ENCODE peak calls at places on chromosomes 2 and 18, in five cellular contexts. P is CD8-positive, alpha-beta T cell; C is spleen; V is endothelial cell of umbilical vein; X is fibroblast of lung. B is an unnamed sample.

GRCh38 chr18:59631583-59632181 is 65.5 kb downstream of the CCBE1 start:
- DNase-seq in X (peak), V (peak), C (no peak), P (no peak), B (peak)

GRCh38 chr2:26692814-26693286 is 328 bp downstream of the KCNK3 start:
- DNase-seq in V (peak), P (no peak), X (peak), C (no peak), B (peak)

GRCh38 chr18:76957384-76958355 is 135.3 kb downstream of the ZNF236 start:
- DNase-seq in P (no peak), V (no peak), C (no peak), X (peak), B (no peak)

GRCh38 chr2:208072250-208072892 is 47.0 kb upstream of the PLEKHM3 start:
- DNase-seq in V (peak), X (peak), C (peak), P (peak), B (peak)

GRCh38 chr2:8482432-8482831 is 199.4 kb upstream of the ID2 start:
- DNase-seq in V (no peak), P (no peak), C (no peak), X (no peak), B (no peak)

GRCh38 chr18:22279741-22280452 is 110.5 kb downstream of the GATA6 start:
- DNase-seq in V (no peak), X (no peak), C (no peak), P (no peak), B (peak)

GRCh38 chr2:75609937-75610508 is 36.6 kb upstream of the MRPL19 start:
- DNase-seq in X (no peak), P (no peak), V (no peak), C (no peak), B (peak)

GRCh38 chr2:232103140-232103737 is 141.7 kb downstream of the DIS3L2 start:
- DNase-seq in X (peak), V (peak), P (no peak), C (no peak), B (peak)

GRCh38 chr2:238742066-238742465 is 105.8 kb upstream of the TWIST2 start:
- DNase-seq in X (no peak), V (no peak), C (no peak), P (no peak), B (peak)

GRCh38 chr2:171798156-171798815 is 95.8 kb downstream of the SLC25A12 start:
- DNase-seq in V (peak), P (no peak), C (no peak), X (peak), B (peak)

GRCh38 chr2:96267159-96267971 is 1.3 kb downstream of the CIAO1 start:
- DNase-seq in V (peak), X (peak), P (peak), C (peak), B (peak)

DNA sequence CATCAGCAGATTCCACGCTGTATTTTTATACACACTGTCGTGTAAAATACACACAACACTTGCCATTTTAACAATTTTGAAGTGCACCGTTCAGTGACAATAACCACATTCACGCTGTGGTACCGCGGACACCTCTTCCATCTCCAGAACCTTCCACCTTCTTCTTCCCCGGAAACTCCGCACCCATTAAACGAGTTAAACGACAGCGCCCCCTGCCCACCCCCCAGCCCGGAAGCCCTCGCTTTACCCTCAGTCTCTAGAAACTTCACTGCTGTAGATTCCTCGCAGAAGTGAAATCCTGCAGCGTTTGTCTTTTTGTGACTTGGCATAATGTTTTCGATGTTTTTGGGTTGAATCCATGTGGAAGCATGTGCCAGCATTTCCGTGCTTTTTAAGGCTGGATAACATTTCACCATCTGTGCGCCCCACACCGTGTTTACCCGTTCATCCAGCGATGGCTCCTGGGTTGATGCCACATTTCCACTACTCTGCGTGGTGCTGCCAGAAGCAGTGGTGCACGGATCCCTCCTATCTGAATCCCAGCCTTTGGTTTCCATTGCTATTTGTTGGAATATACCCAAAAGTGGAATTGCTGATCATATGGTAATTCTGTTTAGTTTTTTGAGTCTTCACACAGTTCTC is 32.1 kb upstream of the TMEM18 start:
- DNase-seq in X (peak), V (no peak), P (no peak), C (no peak), B (no peak)
- TF ChIP-seq CTCF in X (no peak), V (no peak), P (no peak), C (no peak), B (no peak)

GRCh38 chr18:23585007-23585871 is 1.1 kb downstream of the NPC1 start:
- DNase-seq in V (peak), C (no peak), P (no peak), X (no peak), B (peak)

GRCh38 chr18:23583071-23583865 is 3.0 kb downstream of the NPC1 start:
- DNase-seq in X (no peak), P (no peak), V (no peak), C (no peak), B (no peak)

GRCh38 chr18:23586249-23587196 is at the start of gene NPC1:
- DNase-seq in V (peak), P (peak), C (peak), X (peak), B (peak)

GRCh38 chr18:23585897-23586248 is 433 bp downstream of the NPC1 start:
- DNase-seq in V (no peak), X (no peak), C (no peak), P (no peak), B (no peak)

DNA sequence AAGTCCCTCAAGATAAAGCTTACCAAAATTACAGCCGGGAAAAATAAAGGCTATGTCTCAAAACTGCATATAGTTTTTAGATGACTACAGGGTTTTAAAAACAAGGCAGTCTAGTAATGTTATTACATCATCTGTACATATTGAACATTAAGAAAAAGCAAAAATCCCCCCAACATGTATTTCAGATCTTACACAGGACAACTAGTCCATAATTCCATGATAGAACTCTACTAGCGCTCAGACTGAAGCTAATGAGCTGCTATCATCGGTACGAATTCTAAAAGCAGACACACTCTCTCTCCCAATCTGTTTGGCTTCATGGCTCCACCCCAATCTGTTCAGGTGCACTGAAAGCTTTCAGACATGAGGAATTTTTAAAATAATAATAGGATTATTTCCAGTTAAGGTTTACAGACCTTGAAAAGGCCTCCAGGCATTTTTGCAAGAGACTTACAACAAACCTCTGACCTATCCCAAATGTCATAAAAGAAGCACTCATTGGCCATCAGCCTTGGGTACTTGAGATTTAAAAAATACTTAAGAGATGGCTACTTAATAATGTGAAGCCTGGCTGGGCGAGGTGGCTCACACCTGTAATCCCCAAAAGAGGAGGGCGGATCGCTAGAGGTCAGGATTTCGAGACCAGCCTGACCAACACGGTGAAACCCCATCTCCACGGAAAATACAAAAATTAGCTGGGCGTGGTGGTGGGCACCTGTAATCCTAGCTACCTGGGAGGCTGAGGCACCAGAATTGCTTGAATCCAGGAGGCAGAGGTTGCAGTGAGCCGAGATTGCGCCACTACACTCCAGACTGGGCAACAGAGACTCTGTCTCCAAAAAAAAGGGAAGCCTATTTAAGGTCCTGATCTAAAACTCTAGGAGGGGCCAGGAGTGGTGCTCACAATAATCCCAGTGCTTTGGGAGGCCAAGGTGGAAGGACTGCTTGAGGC is 2.0 kb downstream of the NPC1 start:
- DNase-seq in P (no peak), X (no peak), V (no peak), C (no peak), B (no peak)
- H3K4me3 ChIP-seq in P (no peak), X (no peak), V (no peak), C (peak), B (no peak)

GRCh38 chr2:134558208-134558890 is 160.5 kb downstream of the TMEM163 start:
- DNase-seq in C (no peak), P (no peak), X (no peak), V (no peak), B (no peak)
- TF ChIP-seq CTCF in C (no peak), P (no peak), X (no peak), V (no peak), B (no peak)

GRCh38 chr2:1740714-1741584 is 3.4 kb downstream of the PXDN start:
- DNase-seq in P (no peak), V (no peak), C (no peak), X (no peak), B (no peak)

GRCh38 chr2:1738163-1738562 is 6.2 kb downstream of the PXDN start:
- DNase-seq in C (no peak), V (no peak), X (no peak), P (no peak), B (no peak)

GRCh38 chr2:1739961-1740713 is 4.2 kb downstream of the PXDN start:
- DNase-seq in C (peak), X (no peak), P (no peak), V (no peak), B (no peak)

GRCh38 chr2:1738646-1739302 is 5.5 kb downstream of the PXDN start:
- DNase-seq in C (no peak), P (no peak), X (peak), V (no peak), B (peak)

GRCh38 chr2:1739322-1739957 is 4.9 kb downstream of the PXDN start:
- DNase-seq in V (peak), C (no peak), X (no peak), P (no peak), B (no peak)
- H3K4me3 ChIP-seq in V (no peak), C (no peak), X (no peak), P (no peak), B (no peak)

GRCh38 chr2:22499082-22499844 is 885.7 kb upstream of the KLHL29 start:
- DNase-seq in V (no peak), P (no peak), C (no peak), X (no peak), B (no peak)
- TF ChIP-seq CTCF in V (no peak), P (no peak), C (no peak), X (no peak), B (no peak)

GRCh38 chr2:49807689-49808088 is 653.4 kb upstream of the FSHR start:
- DNase-seq in P (no peak), X (no peak), V (no peak), C (no peak), B (no peak)

GRCh38 chr2:49796221-49796705 is 641.9 kb upstream of the FSHR start:
- DNase-seq in C (no peak), P (no peak), V (no peak), X (no peak), B (no peak)

GRCh38 chr2:49798570-49798969 is 644.3 kb upstream of the FSHR start:
- DNase-seq in V (no peak), X (no peak), C (no peak), P (no peak), B (no peak)

DNA sequence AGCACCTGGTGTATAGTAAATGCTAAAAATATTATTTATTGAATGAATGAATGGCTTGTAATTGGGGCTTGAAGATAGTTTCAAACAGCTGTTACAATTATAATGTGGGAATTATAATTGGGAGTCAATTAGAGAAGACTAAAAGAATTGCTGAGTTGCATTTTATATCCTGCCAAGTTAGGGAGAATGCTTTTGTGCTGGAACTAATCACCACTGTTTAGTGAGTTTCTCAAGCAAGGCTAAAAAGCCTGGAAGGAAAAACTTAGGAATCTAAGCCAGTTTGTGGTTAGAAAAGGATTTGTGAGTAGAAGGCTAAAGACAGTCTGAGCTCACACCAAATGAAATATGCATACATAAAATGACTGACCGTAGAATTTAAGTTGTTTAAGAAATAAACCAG is 647.6 kb upstream of the FSHR start:
- DNase-seq in V (no peak), X (no peak), C (no peak), P (no peak), B (no peak)
- H3K4me3 ChIP-seq in V (no peak), X (no peak), C (no peak), P (no peak), B (no peak)

GRCh38 chr2:21276163-21276562 is 152.4 kb downstream of the TDRD15 start:
- DNase-seq in P (no peak), X (no peak), C (no peak), V (no peak), B (no peak)
- TF ChIP-seq CTCF in P (no peak), X (no peak), C (no peak), V (no peak), B (no peak)

DNA sequence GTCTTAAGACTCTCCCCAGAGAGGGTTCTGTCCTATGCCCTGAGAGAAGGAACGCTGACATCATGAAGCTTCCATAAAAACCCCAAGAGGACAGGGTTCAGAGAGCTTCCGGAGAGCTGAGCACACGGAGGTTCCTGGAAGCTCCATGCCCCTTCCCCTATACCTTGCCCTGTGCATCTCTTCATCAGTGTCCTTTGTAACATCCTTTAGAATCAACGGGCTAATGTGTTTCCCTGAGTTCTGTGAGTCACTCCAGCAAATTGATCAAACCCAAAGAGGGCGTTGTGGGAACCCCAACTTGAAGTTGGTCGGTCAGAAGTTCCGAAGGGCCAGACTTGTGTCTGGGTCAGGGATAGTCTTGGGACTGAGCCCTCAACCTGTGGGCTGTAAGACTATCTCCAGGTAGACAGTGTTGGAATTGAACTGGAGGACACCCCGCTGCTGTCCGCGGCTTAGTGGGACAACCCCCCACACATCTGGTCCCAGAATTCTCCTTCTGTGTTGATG is 25.8 kb upstream of the GPR55 start:
- DNase-seq in X (no peak), C (no peak), V (no peak), P (no peak), B (no peak)
- H3K4me3 ChIP-seq in X (no peak), C (no peak), V (no peak), P (no peak), B (no peak)

GRCh38 chr2:143177081-143177786 is 48.0 kb downstream of the ARHGAP15 start:
- DNase-seq in V (no peak), P (no peak), C (no peak), X (peak), B (no peak)

GRCh38 chr2:143176606-143177005 is 47.4 kb downstream of the ARHGAP15 start:
- DNase-seq in X (no peak), C (peak), P (no peak), V (no peak), B (no peak)

GRCh38 chr2:143175435-143175834 is 46.2 kb downstream of the ARHGAP15 start:
- DNase-seq in C (no peak), V (no peak), P (no peak), X (no peak), B (no peak)

GRCh38 chr2:143169105-143169504 is 39.9 kb downstream of the ARHGAP15 start:
- DNase-seq in X (no peak), P (no peak), V (no peak), C (no peak), B (no peak)

GRCh38 chr2:143171817-143172216 is 42.6 kb downstream of the ARHGAP15 start:
- DNase-seq in C (no peak), V (no peak), P (no peak), X (peak), B (peak)
- TF ChIP-seq CTCF in C (no peak), V (no peak), P (no peak), X (peak), B (peak)

GRCh38 chr2:82796132-82796531 is 1662.9 kb downstream of the SUCLG1 start:
- DNase-seq in X (peak), V (peak), P (no peak), C (no peak), B (no peak)

GRCh38 chr2:82790277-82791021 is 1668.6 kb downstream of the SUCLG1 start:
- DNase-seq in V (no peak), X (peak), C (no peak), P (no peak), B (peak)

GRCh38 chr2:82789886-82790276 is 1669.2 kb downstream of the SUCLG1 start:
- DNase-seq in X (peak), C (no peak), V (no peak), P (no peak), B (no peak)

GRCh38 chr2:82795446-82795845 is 1663.6 kb downstream of the SUCLG1 start:
- DNase-seq in C (no peak), P (no peak), V (peak), X (peak), B (peak)

DNA sequence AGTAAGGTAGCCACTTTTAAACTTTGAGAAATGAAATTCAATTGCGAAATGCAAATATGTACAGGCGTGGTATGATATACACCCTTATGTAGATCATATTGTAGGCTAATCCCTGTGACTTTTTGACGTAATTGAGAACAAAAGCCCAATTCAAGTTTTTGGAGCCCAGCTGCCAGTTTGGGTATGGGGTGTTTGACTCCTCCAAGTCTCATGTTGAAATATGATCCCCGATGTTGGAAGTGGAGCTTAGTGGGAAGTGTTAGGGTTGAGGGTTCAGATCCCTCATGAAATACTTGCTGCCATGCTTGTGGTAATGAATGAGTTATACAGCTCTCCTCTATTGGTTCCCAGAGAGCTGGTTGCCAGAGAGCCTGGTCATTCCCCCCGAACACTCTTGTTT is 1666.8 kb downstream of the SUCLG1 start:
- DNase-seq in P (no peak), C (no peak), X (no peak), V (no peak), B (no peak)
- H3K4me3 ChIP-seq in P (no peak), C (no peak), X (no peak), V (no peak), B (no peak)